ENCODE peak calls at places on chromosomes 16 and 17, in four cellular contexts. One of them, this sample, is unnamed.

GRCh38 chr16:54244061-54244886 is 42.3 kb downstream of the IRX3 start:
- DNase-seq in OCI-LY7: no peak
- DNase-seq in CD4-positive, alpha-beta T cell: no peak
- DNase-seq in heart right ventricle: no peak
- DNase-seq in this sample: no peak

GRCh38 chr17:60535382-60536279 is 9.6 kb upstream of the APPBP2 start:
- DNase-seq in heart right ventricle: no peak
- DNase-seq in OCI-LY7: no peak
- DNase-seq in CD4-positive, alpha-beta T cell: no peak
- DNase-seq in this sample: no peak

GRCh38 chr17:42795061-42795460 is 3.4 kb downstream of the COA3 start:
- DNase-seq in heart right ventricle: no peak
- DNase-seq in OCI-LY7: no peak
- DNase-seq in CD4-positive, alpha-beta T cell: no peak
- DNase-seq in this sample: no peak

GRCh38 chr16:30429418-30429677 is 482 bp downstream of the DCTPP1 start:
- DNase-seq in OCI-LY7: no peak
- DNase-seq in CD4-positive, alpha-beta T cell: no peak
- DNase-seq in heart right ventricle: no peak
- DNase-seq in this sample: no peak

GRCh38 chr16:86181526-86181925 is 282.6 kb downstream of the IRF8 start:
- DNase-seq in heart right ventricle: no peak
- DNase-seq in CD4-positive, alpha-beta T cell: no peak
- DNase-seq in OCI-LY7: peak
- DNase-seq in this sample: no peak

GRCh38 chr17:71247455-71248015 is 873.3 kb upstream of the SOX9 start:
- DNase-seq in CD4-positive, alpha-beta T cell: no peak
- DNase-seq in heart right ventricle: no peak
- DNase-seq in OCI-LY7: no peak
- DNase-seq in this sample: no peak

GRCh38 chr16:70778901-70779309 is 22.1 kb downstream of the VAC14 start:
- DNase-seq in heart right ventricle: peak
- DNase-seq in CD4-positive, alpha-beta T cell: no peak
- DNase-seq in OCI-LY7: no peak
- DNase-seq in this sample: peak

GRCh38 chr16:49337814-49338350 is 35.7 kb upstream of the C16orf78 start:
- DNase-seq in CD4-positive, alpha-beta T cell: no peak
- DNase-seq in heart right ventricle: no peak
- DNase-seq in OCI-LY7: no peak
- DNase-seq in this sample: no peak

GRCh38 chr17:45077643-45078042 is 16.5 kb downstream of the NMT1 start:
- DNase-seq in heart right ventricle: no peak
- DNase-seq in CD4-positive, alpha-beta T cell: no peak
- DNase-seq in OCI-LY7: no peak
- DNase-seq in this sample: no peak

GRCh38 chr17:76199466-76199865 is 40.8 kb downstream of the RNF157 start:
- DNase-seq in OCI-LY7: no peak
- DNase-seq in CD4-positive, alpha-beta T cell: peak
- DNase-seq in heart right ventricle: no peak
- DNase-seq in this sample: no peak

GRCh38 chr16:67345401-67345800 is 18.8 kb downstream of the LRRC36 start:
- DNase-seq in CD4-positive, alpha-beta T cell: no peak
- DNase-seq in OCI-LY7: no peak
- DNase-seq in heart right ventricle: no peak
- DNase-seq in this sample: no peak

GRCh38 chr16:28935924-28936783 is 4.4 kb downstream of the CD19 start:
- DNase-seq in OCI-LY7: peak
- DNase-seq in CD4-positive, alpha-beta T cell: peak
- DNase-seq in heart right ventricle: peak
- DNase-seq in this sample: no peak

GRCh38 chr17:28347261-28347891 is 10.0 kb downstream of the POLDIP2 start:
- DNase-seq in OCI-LY7: no peak
- DNase-seq in CD4-positive, alpha-beta T cell: no peak
- DNase-seq in heart right ventricle: no peak
- DNase-seq in this sample: peak

GRCh38 chr17:82124101-82124500 is 26.1 kb upstream of the FASN start:
- DNase-seq in heart right ventricle: no peak
- DNase-seq in CD4-positive, alpha-beta T cell: no peak
- DNase-seq in OCI-LY7: no peak
- DNase-seq in this sample: no peak

GRCh38 chr17:44314524-44314868 is 6.1 kb downstream of the RUNDC3A start:
- DNase-seq in OCI-LY7: no peak
- DNase-seq in heart right ventricle: no peak
- DNase-seq in CD4-positive, alpha-beta T cell: no peak
- DNase-seq in this sample: no peak

GRCh38 chr16:14338969-14339368 is 267.9 kb downstream of the MRTFB start:
- DNase-seq in OCI-LY7: no peak
- DNase-seq in heart right ventricle: no peak
- DNase-seq in CD4-positive, alpha-beta T cell: no peak
- DNase-seq in this sample: no peak

GRCh38 chr17:19753661-19754463 is 5.8 kb upstream of the ALDH3A1 start:
- DNase-seq in OCI-LY7: no peak
- DNase-seq in heart right ventricle: peak
- DNase-seq in CD4-positive, alpha-beta T cell: no peak
- DNase-seq in this sample: no peak

GRCh38 chr16:64962786-64963185 is 159.1 kb downstream of the CDH11 start:
- DNase-seq in CD4-positive, alpha-beta T cell: no peak
- DNase-seq in heart right ventricle: no peak
- DNase-seq in OCI-LY7: no peak
- DNase-seq in this sample: no peak

GRCh38 chr16:89764711-89765201 is 43.4 kb downstream of the ZNF276 start:
- DNase-seq in CD4-positive, alpha-beta T cell: no peak
- DNase-seq in heart right ventricle: peak
- DNase-seq in OCI-LY7: peak
- DNase-seq in this sample: no peak

GRCh38 chr16:89759742-89760366 is 38.5 kb downstream of the ZNF276 start:
- DNase-seq in CD4-positive, alpha-beta T cell: no peak
- DNase-seq in heart right ventricle: no peak
- DNase-seq in OCI-LY7: no peak
- DNase-seq in this sample: no peak

GRCh38 chr16:89765292-89765810 is 44.0 kb downstream of the ZNF276 start:
- DNase-seq in heart right ventricle: no peak
- DNase-seq in CD4-positive, alpha-beta T cell: no peak
- DNase-seq in OCI-LY7: no peak
- DNase-seq in this sample: no peak

DNA sequence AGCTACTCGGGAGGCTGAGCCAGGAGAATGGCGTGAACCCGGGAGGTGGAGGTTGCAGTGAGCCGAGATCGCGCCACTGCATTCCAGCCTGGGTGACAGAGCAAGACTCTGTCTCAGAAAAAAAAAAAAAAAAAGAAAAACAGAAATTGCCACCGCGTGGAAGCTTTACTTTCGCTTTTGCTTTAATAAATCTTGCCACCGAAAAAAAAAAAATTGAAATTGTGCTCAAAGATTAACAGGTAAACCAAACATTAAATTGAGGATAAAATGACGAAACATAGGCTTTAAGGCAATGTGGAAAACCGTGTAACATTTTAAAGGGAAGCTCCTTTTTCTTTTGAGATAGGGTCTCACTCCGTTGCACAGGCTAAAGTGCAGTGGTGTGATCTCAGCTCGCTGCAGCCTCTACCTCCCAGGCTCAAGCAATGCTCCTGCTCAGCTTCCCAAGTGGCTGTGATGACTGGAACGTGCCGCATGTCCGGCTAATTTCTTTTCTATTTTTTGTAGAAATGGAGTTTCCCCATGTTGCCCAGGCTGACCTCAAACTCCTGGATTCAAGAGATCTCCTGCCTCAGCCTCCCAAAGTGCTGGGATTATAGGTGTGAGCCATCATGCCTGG is 40.1 kb downstream of the ZNF276 start:
- DNase-seq in heart right ventricle: no peak
- DNase-seq in OCI-LY7: no peak
- DNase-seq in CD4-positive, alpha-beta T cell: no peak
- DNase-seq in this sample: no peak
- H3K27ac ChIP-seq in heart right ventricle: no peak
- H3K27ac ChIP-seq in OCI-LY7: no peak
- H3K27ac ChIP-seq in CD4-positive, alpha-beta T cell: no peak
- H3K27ac ChIP-seq in this sample: no peak

GRCh38 chr16:10978846-10979446 is 34.6 kb downstream of the CLEC16A start:
- DNase-seq in CD4-positive, alpha-beta T cell: no peak
- DNase-seq in OCI-LY7: no peak
- DNase-seq in heart right ventricle: no peak
- DNase-seq in this sample: no peak
- H3K27ac ChIP-seq in CD4-positive, alpha-beta T cell: no peak
- H3K27ac ChIP-seq in OCI-LY7: no peak
- H3K27ac ChIP-seq in heart right ventricle: no peak
- H3K27ac ChIP-seq in this sample: peak

GRCh38 chr17:2198917-2199316 is 104.7 kb downstream of the SMG6 start:
- DNase-seq in OCI-LY7: no peak
- DNase-seq in CD4-positive, alpha-beta T cell: no peak
- DNase-seq in heart right ventricle: no peak
- DNase-seq in this sample: no peak

GRCh38 chr17:2202996-2203575 is 100.5 kb downstream of the SMG6 start:
- DNase-seq in OCI-LY7: no peak
- DNase-seq in heart right ventricle: no peak
- DNase-seq in CD4-positive, alpha-beta T cell: no peak
- DNase-seq in this sample: no peak

GRCh38 chr17:2203818-2204217 is 99.8 kb downstream of the SMG6 start:
- DNase-seq in CD4-positive, alpha-beta T cell: no peak
- DNase-seq in OCI-LY7: no peak
- DNase-seq in heart right ventricle: no peak
- DNase-seq in this sample: no peak

GRCh38 chr17:2204393-2204792 is 99.2 kb downstream of the SMG6 start:
- DNase-seq in CD4-positive, alpha-beta T cell: no peak
- DNase-seq in OCI-LY7: no peak
- DNase-seq in heart right ventricle: no peak
- DNase-seq in this sample: no peak

DNA sequence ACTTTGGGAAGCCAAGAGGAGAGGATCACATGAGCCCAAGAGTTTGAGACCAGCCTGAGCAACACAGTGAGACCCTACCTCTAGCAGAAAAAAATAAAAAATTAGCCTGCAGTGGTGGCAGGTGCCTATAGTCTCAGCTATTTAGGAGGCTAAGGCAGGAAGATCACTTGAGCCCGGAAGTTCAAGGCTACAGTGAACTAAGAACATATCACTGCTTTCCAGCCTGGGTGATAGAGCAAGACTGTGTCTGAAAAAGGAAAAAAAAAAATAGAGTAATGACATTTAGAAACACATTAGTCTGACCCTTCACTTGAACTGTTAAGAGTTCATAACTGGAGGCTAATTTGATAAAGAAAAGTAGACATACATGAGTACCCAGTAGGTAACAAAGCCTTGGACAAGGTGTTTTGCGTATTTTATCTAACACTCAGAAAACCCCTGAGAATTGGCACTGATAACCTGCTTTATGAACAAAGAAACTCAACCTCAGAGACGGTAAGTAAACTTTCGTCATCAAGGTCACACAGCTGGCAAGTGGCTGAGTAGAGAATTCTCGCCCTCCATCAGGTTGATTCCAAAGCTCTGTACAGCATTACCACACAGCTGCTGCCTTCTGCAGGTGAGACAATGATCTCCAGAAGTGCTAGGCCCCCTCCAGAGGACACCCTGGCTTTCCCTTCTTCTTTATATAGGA is 101.1 kb downstream of the SMG6 start:
- DNase-seq in CD4-positive, alpha-beta T cell: no peak
- DNase-seq in heart right ventricle: no peak
- DNase-seq in OCI-LY7: no peak
- DNase-seq in this sample: no peak
- H3K27ac ChIP-seq in CD4-positive, alpha-beta T cell: no peak
- H3K27ac ChIP-seq in heart right ventricle: peak
- H3K27ac ChIP-seq in OCI-LY7: no peak
- H3K27ac ChIP-seq in this sample: no peak

DNA sequence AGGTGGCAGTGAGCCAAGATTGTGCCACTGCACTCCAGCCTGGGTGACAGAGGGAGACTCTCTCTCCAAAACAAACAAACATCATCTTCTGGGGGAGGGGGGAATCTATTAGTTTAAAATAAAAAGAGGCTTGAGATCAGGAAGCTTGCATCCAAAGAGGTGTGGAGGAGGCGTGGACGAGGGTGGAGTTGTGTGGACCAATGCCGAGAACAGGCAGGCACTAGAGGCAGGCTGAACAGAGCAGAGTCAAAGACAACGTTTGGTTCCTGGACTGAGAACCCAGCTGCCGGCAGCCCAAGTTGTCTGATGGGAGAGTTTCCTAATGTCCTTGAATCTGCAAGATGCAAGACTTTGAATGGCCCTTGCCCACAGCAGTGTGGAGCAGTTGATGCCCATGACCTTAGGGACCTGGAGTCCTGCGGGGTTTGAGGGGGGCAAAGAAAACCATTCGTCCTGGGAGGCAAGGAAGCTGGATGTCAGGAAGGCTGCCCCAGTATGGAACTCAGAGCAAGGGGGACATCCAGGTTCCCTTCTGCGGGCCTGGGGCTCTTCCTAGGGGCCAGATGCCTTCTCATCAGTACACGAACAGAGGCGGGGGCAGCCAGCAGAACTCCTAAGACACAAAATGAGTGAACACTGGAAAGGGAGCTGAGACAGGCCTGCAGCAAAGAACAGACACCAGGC is 9.2 kb downstream of the TBC1D16 start:
- DNase-seq in heart right ventricle: no peak
- DNase-seq in CD4-positive, alpha-beta T cell: no peak
- DNase-seq in OCI-LY7: no peak
- DNase-seq in this sample: no peak
- H3K27ac ChIP-seq in heart right ventricle: no peak
- H3K27ac ChIP-seq in CD4-positive, alpha-beta T cell: no peak
- H3K27ac ChIP-seq in OCI-LY7: no peak
- H3K27ac ChIP-seq in this sample: no peak

DNA sequence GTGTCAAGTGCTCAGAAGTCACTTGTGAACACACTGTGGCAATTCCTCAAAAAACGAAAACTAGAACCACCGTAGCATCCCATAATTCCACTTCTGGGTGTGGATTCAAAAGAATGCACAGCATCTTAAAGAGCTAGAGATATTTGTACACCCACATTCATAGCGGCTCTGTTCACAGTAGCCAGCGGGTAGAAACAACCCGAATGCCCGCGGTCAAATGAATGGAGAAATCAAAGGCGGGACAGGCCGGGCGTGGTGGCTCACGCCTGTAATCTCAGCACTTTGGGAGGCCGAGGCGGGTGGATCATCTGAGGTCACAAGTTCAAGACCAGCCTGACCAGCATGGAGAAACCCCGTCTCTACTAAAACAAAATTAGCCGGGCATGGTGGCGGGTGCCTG is 337.5 kb downstream of the SEC14L1 start:
- DNase-seq in OCI-LY7: no peak
- DNase-seq in CD4-positive, alpha-beta T cell: no peak
- DNase-seq in heart right ventricle: no peak
- DNase-seq in this sample: no peak
- H3K27ac ChIP-seq in OCI-LY7: peak
- H3K27ac ChIP-seq in CD4-positive, alpha-beta T cell: peak
- H3K27ac ChIP-seq in heart right ventricle: no peak
- H3K27ac ChIP-seq in this sample: peak